ENCODE peak calls at places on chromosomes 1 and 21, in six cellular contexts. H, D, M, E, P and Q are unnamed samples.

GRCh38 chr1:171141336-171142051 is 43.6 kb upstream of the FMO2 start:
- DNase-seq in H (no peak), D (no peak), M (peak), E (peak), P (peak), Q (peak)

GRCh38 chr1:30795026-30795425 is 37.5 kb upstream of the LAPTM5 start:
- DNase-seq in H (no peak), D (no peak), M (no peak), E (peak), P (no peak), Q (no peak)

GRCh38 chr1:65965112-65965511 is 172.4 kb downstream of the PDE4B start:
- DNase-seq in H (no peak), D (peak), M (no peak), E (no peak), P (no peak), Q (no peak)

GRCh38 chr1:63189677-63190076 is 132.7 kb upstream of the FOXD3 start:
- DNase-seq in H (no peak), D (peak), M (no peak), E (peak), P (peak), Q (peak)

GRCh38 chr1:55338448-55338820 is 123.3 kb upstream of the USP24 start:
- DNase-seq in H (no peak), D (no peak), M (no peak), E (no peak), P (no peak), Q (no peak)

GRCh38 chr1:111704240-111704639 is 35.0 kb downstream of the INKA2 start:
- DNase-seq in H (no peak), D (no peak), M (no peak), E (no peak), P (no peak), Q (no peak)

GRCh38 chr1:203657735-203658134 is 31.1 kb downstream of the ATP2B4 start:
- DNase-seq in H (no peak), D (no peak), M (no peak), E (no peak), P (no peak), Q (no peak)

GRCh38 chr21:34684174-34684876 is 15.5 kb downstream of the CLIC6 start:
- DNase-seq in H (no peak), D (no peak), M (no peak), E (no peak), P (no peak), Q (no peak)

GRCh38 chr1:14952626-14953314 is 200.8 kb upstream of the TMEM51 start:
- DNase-seq in H (no peak), D (no peak), M (no peak), E (no peak), P (no peak), Q (no peak)

GRCh38 chr1:48530727-48531351 is 58.8 kb upstream of the SPATA6 start:
- DNase-seq in H (peak), D (peak), M (peak), E (peak), P (peak), Q (peak)

GRCh38 chr1:26094677-26095383 is 16.8 kb upstream of the PDIK1L start:
- DNase-seq in H (no peak), D (no peak), M (no peak), E (peak), P (peak), Q (no peak)

GRCh38 chr1:163561570-163562295 is 240.0 kb downstream of the NUF2 start:
- DNase-seq in H (no peak), D (no peak), M (no peak), E (peak), P (peak), Q (peak)

GRCh38 chr1:231517076-231517475 is 11.4 kb upstream of the TSNAX start:
- DNase-seq in H (no peak), D (no peak), M (no peak), E (peak), P (no peak), Q (peak)

GRCh38 chr1:29478046-29478791 is 241.9 kb downstream of the PTPRU start:
- DNase-seq in H (no peak), D (no peak), M (no peak), E (no peak), P (no peak), Q (no peak)
- H3K4me3 ChIP-seq in H (no peak), D (no peak), M (no peak), E (no peak), P (no peak), Q (no peak)

GRCh38 chr1:208601569-208601968 is 357.4 kb upstream of the PLXNA2 start:
- DNase-seq in H (no peak), D (no peak), M (no peak), E (peak), P (no peak), Q (peak)

GRCh38 chr1:208598021-208598420 is 353.8 kb upstream of the PLXNA2 start:
- DNase-seq in H (no peak), D (no peak), M (no peak), E (no peak), P (no peak), Q (no peak)

GRCh38 chr1:208599063-208599462 is 354.9 kb upstream of the PLXNA2 start:
- DNase-seq in H (no peak), D (no peak), M (no peak), E (no peak), P (no peak), Q (no peak)

GRCh38 chr1:208597571-208597970 is 353.4 kb upstream of the PLXNA2 start:
- DNase-seq in H (no peak), D (no peak), M (no peak), E (no peak), P (no peak), Q (no peak)

GRCh38 chr1:208600456-208600855 is 356.3 kb upstream of the PLXNA2 start:
- DNase-seq in H (no peak), D (no peak), M (no peak), E (no peak), P (no peak), Q (no peak)
- H3K4me3 ChIP-seq in H (no peak), D (no peak), M (no peak), E (no peak), P (no peak), Q (no peak)

DNA sequence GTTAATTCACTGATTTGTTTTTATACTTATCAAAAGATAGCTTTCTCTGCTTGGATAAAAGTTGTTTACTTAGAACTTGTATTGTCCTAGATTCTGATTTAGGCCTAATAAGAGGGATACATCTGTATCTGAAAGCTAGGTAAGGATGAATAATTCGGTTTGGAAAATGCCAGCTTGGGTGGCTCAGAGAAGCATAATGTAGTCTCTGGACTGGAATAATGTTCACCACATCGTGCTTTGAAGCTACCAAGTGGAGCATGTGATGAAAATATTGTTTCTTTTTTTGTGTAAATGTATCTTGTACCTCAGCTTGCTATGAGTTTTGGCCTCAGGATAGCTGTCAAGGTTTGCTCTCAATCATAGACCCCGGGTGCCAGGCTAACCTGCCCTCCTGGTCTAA is 49.2 kb downstream of the VPS13D start:
- DNase-seq in H (no peak), D (no peak), M (no peak), E (no peak), P (no peak), Q (no peak)
- H3K4me3 ChIP-seq in H (no peak), D (no peak), M (no peak), E (no peak), P (no peak), Q (no peak)

DNA sequence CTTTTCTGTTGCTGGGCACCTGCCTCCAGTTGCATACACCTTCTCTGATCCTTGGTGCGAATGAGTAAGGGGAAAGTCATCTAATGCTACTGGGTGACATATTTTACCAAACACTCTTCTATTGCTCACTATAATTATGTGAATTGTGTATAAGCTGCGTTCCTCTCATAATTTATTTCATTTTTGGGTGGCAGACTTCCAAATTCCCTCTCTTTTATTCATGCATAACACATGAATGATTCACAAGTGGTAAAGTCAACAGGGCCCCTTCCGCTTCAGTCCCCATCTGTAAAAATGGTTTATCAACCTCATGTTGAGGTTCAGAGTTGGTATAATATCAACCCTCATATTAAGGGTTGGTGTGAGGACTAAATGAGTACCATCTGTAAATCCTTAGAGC is 3.2 kb upstream of the QSOX1 start:
- DNase-seq in H (no peak), D (no peak), M (peak), E (peak), P (peak), Q (peak)
- H3K4me3 ChIP-seq in H (no peak), D (no peak), M (no peak), E (no peak), P (no peak), Q (no peak)

DNA sequence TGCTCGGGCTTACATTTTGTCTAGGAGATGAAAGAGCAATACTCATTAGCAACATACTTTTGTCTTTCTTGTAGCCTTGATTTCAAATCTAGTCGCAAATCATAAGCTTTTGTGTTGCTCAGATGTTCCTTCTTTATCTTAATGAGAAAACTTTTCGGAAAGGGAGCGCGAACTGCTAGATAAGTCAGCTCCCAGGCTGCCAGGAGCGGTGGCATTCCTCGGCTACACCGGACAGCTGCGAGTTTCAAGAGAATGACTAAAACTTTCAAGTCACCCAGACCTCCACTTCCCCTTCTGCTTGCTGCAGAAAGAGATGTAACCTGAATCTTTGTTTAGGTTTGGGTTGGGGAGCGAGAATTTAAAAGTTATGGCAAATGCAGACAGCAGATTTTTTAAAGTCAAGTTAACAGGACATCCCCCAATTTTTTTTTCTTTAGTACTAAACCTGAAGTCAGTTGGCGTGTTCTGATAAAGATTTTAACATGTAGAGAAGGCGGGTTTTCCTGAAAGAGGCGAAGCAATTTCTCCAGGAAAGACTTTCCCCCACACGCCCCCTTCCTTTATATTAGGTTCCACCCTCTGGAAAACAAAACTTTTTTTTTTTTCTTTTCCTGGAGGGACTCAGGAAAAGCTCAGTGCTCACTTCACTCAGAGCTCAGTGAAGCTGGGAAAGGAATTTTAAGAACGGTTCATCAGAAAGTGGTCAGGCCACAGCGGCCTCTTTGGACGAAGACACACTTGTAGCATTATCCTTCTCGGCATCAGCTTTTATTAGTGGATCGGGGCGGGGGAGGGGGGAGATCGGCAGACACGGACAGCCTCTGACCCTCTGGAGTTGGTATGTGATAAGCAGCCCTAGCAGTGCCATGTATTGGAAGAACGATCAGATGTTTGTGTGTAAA is at the start of gene LHX8:
- DNase-seq in H (no peak), D (no peak), M (no peak), E (no peak), P (no peak), Q (peak)
- H3K4me3 ChIP-seq in H (no peak), D (peak), M (peak), E (peak), P (no peak), Q (peak)

GRCh38 chr1:38476784-38477175 is 382.8 kb downstream of the RRAGC start:
- DNase-seq in H (no peak), D (no peak), M (no peak), E (no peak), P (no peak), Q (no peak)
- H3K4me3 ChIP-seq in H (no peak), D (no peak), M (no peak), E (no peak), P (no peak), Q (no peak)

GRCh38 chr1:154607084-154607747 is 770 bp downstream of the ADAR start:
- DNase-seq in H (peak), D (peak), M (no peak), E (peak), P (peak), Q (peak)

GRCh38 chr1:154611150-154611865 is 3.3 kb upstream of the ADAR start:
- DNase-seq in H (no peak), D (no peak), M (no peak), E (no peak), P (no peak), Q (no peak)

GRCh38 chr1:154608522-154609294 is 722 bp upstream of the ADAR start:
- DNase-seq in H (peak), D (peak), M (no peak), E (peak), P (peak), Q (peak)

GRCh38 chr1:154607748-154608521 is at the start of gene ADAR:
- DNase-seq in H (peak), D (peak), M (peak), E (peak), P (peak), Q (peak)

DNA sequence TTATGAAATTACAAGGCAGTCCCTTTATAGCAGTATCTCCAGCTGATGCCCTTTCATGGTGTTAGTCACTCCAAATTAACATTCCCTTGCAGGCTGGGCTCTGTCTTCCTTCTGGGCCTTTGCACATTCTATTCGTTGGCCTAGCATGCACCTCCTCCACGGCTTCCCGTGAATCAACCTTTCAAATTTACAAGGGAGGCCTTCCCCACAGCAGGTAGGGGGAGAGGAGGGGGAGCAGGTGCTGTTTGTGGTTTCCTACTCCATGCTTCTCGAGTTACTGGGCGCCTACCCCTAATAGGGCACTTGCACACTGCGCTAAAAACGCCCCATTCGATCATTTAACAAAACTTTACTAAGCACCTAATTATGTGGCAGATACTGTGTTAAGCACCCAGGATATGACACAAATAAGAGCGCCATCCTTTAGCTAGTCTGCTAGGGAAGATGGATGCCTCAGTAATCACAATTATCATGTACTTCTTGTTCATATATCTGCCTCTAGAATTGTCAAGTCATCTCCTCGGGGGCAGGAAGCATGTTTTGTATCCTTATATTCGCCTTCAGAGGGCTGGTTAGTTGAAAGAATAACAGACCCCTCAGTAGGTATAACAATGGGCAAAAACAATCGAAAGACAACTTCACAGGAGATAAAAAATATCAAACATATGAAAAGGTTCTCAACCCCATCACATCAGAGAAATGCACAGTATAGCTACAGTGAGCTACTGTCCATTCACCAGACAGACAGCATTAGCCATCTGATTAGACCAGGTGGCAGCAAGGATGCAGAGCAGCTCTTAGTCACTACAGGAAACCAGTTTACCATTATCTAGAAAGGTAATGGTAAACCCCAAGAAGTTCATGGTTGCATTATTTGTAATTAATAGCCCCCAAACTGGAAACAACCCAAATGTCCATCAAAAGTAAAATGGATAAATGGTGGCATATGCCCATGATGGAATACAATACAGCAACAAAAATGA is 1.7 kb upstream of the ADAR start:
- DNase-seq in H (peak), D (peak), M (no peak), E (peak), P (peak), Q (peak)
- H3K4me3 ChIP-seq in H (peak), D (peak), M (no peak), E (no peak), P (no peak), Q (peak)